ENCODE peak calls at places on chromosomes 4 and X, in six cellular contexts. X is AG20443, W is nucleus accumbens, D is CD14-positive monocyte, Y is fibroblast of lung, Z is immature natural killer cell. E is an unnamed sample.

GRCh38 chrX:23390979-23391378 is 56.3 kb downstream of the PTCHD1 start:
- DNase-seq in Z (no peak), X (no peak), W (no peak), Y (no peak), D (no peak), E (no peak)

GRCh38 chr4:146214238-146214637 is at the start of gene REELD1:
- DNase-seq in Y (no peak), X (no peak), Z (no peak), W (no peak), D (no peak), E (no peak)

GRCh38 chrX:72080800-72081199 is 50.9 kb downstream of the RTL5 start:
- DNase-seq in D (no peak), W (no peak), X (no peak), Z (no peak), Y (no peak), E (no peak)

GRCh38 chr4:135418353-135418752 is 1216.8 kb upstream of the PABPC4L start:
- DNase-seq in W (no peak), Z (no peak), D (no peak), Y (peak), X (no peak), E (no peak)

GRCh38 chr4:128347930-128348660 is 60.5 kb upstream of the PGRMC2 start:
- DNase-seq in Z (no peak), X (peak), Y (peak), D (no peak), W (no peak), E (no peak)

GRCh38 chr4:5891563-5892320 is 1.1 kb downstream of the CRMP1 start:
- DNase-seq in D (no peak), Z (no peak), W (no peak), X (no peak), Y (no peak), E (no peak)

GRCh38 chrX:39688576-39689373 is 409.0 kb downstream of the BCOR start:
- DNase-seq in D (no peak), Y (peak), W (peak), Z (no peak), X (peak), E (peak)

GRCh38 chr4:3253808-3254207 is 4.8 kb downstream of the MSANTD1 start:
- DNase-seq in Y (no peak), X (no peak), W (no peak), Z (no peak), D (no peak), E (no peak)

GRCh38 chrX:43140546-43140945 is 362.6 kb upstream of the PPP1R2C start:
- DNase-seq in Z (no peak), D (no peak), Y (no peak), X (no peak), W (no peak), E (no peak)

GRCh38 chr4:119025440-119025839 is 110.2 kb upstream of the MYOZ2 start:
- DNase-seq in Y (peak), X (peak), D (peak), Z (no peak), W (no peak), E (no peak)

GRCh38 chr4:176258135-176258534 is 10.9 kb downstream of the ASB5 start:
- DNase-seq in Z (no peak), W (no peak), D (no peak), Y (no peak), X (no peak), E (no peak)

GRCh38 chr4:149911995-149912394 is 96.4 kb upstream of the IQCM start:
- DNase-seq in D (no peak), Y (peak), Z (no peak), W (no peak), X (no peak), E (no peak)

GRCh38 chrX:108001218-108001814 is 19.1 kb upstream of the TEX13B start:
- DNase-seq in Z (peak), W (no peak), D (no peak), X (peak), Y (peak), E (no peak)

GRCh38 chr4:177349191-177349590 is 39.5 kb downstream of the NEIL3 start:
- DNase-seq in X (no peak), Y (no peak), D (no peak), Z (no peak), W (no peak), E (no peak)

GRCh38 chr4:153362184-153362583 is 17.7 kb downstream of the MND1 start:
- DNase-seq in W (no peak), D (no peak), Z (no peak), Y (no peak), X (no peak), E (no peak)

GRCh38 chr4:128381748-128382559 is 94.3 kb upstream of the PGRMC2 start:
- DNase-seq in X (no peak), Z (no peak), D (no peak), W (no peak), Y (no peak), E (no peak)

GRCh38 chr4:48778431-48779094 is 1.5 kb downstream of the FRYL start:
- DNase-seq in D (no peak), Z (no peak), X (peak), W (no peak), Y (peak), E (no peak)

GRCh38 chrX:44223150-44223549 is 120.3 kb downstream of the EFHC2 start:
- DNase-seq in X (peak), W (no peak), Z (no peak), Y (peak), D (no peak), E (no peak)

GRCh38 chrX:40156472-40157227 is 58.9 kb upstream of the BCOR start:
- DNase-seq in Z (no peak), Y (no peak), W (no peak), X (no peak), D (no peak), E (no peak)

GRCh38 chrX:41407816-41408215 is 39.3 kb upstream of the NYX start:
- DNase-seq in W (no peak), D (no peak), Y (no peak), X (no peak), Z (no peak), E (no peak)

GRCh38 chr4:82360298-82361177 is 13.3 kb downstream of the HNRNPD start:
- DNase-seq in Y (no peak), X (peak), Z (peak), W (no peak), D (no peak), E (no peak)

GRCh38 chr4:101337688-101338087 is 9.6 kb downstream of the PPP3CA start:
- DNase-seq in X (peak), Z (no peak), W (no peak), D (no peak), Y (peak), E (no peak)

GRCh38 chrX:123920065-123920785 is 41.3 kb upstream of the STAG2 start:
- DNase-seq in D (no peak), Y (peak), X (peak), W (no peak), Z (no peak), E (no peak)

GRCh38 chrX:40470830-40471429 is 109.8 kb upstream of the ATP6AP2 start:
- DNase-seq in Z (no peak), W (no peak), X (no peak), D (no peak), Y (peak), E (no peak)

GRCh38 chr4:41435509-41435908 is 102.4 kb upstream of the LIMCH1 start:
- DNase-seq in X (no peak), D (no peak), W (no peak), Z (no peak), Y (no peak), E (no peak)

GRCh38 chrX:11724122-11725017 is 33.7 kb upstream of the MSL3 start:
- DNase-seq in W (no peak), Y (peak), D (no peak), Z (peak), X (peak), E (no peak)

GRCh38 chr4:38787693-38788092 is 4.9 kb upstream of the TLR10 start:
- DNase-seq in X (no peak), Y (no peak), D (no peak), Z (no peak), W (no peak), E (no peak)

GRCh38 chrX:64394874-64395567 is at the start of gene MTMR8:
- DNase-seq in D (peak), Y (no peak), Z (peak), W (peak), X (peak), E (peak)

GRCh38 chrX:44155126-44155525 is 181.9 kb upstream of the NDP start:
- DNase-seq in Z (no peak), X (no peak), Y (no peak), W (no peak), D (no peak), E (no peak)

GRCh38 chrX:10611441-10612090 is 8.8 kb downstream of the MID1 start:
- DNase-seq in D (no peak), Z (no peak), X (no peak), W (no peak), Y (peak), E (no peak)

GRCh38 chr4:37463457-37463856 is 218.9 kb downstream of the NWD2 start:
- DNase-seq in X (no peak), Z (no peak), W (no peak), Y (no peak), D (no peak), E (no peak)